ENCODE peak calls at places on chromosomes 13 and 19, in five cellular contexts. S, Y, N, V and R are unnamed samples.

GRCh38 chr19:41528106-41528505 is 47.9 kb upstream of the CEACAM21 start:
- DNase-seq in S (no peak), N (no peak), V (no peak), Y (no peak), R (no peak)

GRCh38 chr19:31338069-31338767 is 11.0 kb downstream of the TSHZ3 start:
- DNase-seq in N (peak), V (no peak), Y (no peak), S (peak), R (peak)

GRCh38 chr19:13002389-13002898 is 7.2 kb downstream of the NFIX start:
- DNase-seq in N (no peak), V (no peak), Y (no peak), S (peak), R (no peak)

GRCh38 chr13:113211774-113212173 is 2.4 kb downstream of the CUL4A start:
- DNase-seq in N (no peak), S (no peak), Y (no peak), V (no peak), R (no peak)

GRCh38 chr19:45162464-45163143 is 1.8 kb upstream of the NKPD1 start:
- DNase-seq in V (no peak), S (no peak), Y (no peak), N (no peak), R (no peak)

GRCh38 chr19:53504903-53505302 is 33.0 kb upstream of the ZNF331 start:
- DNase-seq in N (no peak), S (no peak), Y (no peak), V (no peak), R (no peak)

GRCh38 chr19:19236173-19236572 is 24.4 kb downstream of the NCAN start:
- DNase-seq in S (no peak), V (no peak), Y (no peak), N (no peak), R (no peak)

GRCh38 chr13:23020246-23020843 is 160.4 kb upstream of the SGCG start:
- DNase-seq in V (peak), N (no peak), S (peak), Y (no peak), R (peak)

GRCh38 chr19:33814181-33815165 is 17.8 kb downstream of the KCTD15 start:
- DNase-seq in V (no peak), N (no peak), S (no peak), Y (no peak), R (no peak)

GRCh38 chr13:76991432-76991795 is 467 bp upstream of the CLN5 start:
- DNase-seq in Y (no peak), N (peak), V (peak), S (peak), R (peak)

GRCh38 chr13:45242070-45242469 is 41.2 kb upstream of the KCTD4 start:
- DNase-seq in V (no peak), Y (no peak), N (no peak), S (peak), R (no peak)

GRCh38 chr19:1054102-1055027 is 12.6 kb upstream of the ARHGAP45 start:
- DNase-seq in N (no peak), V (no peak), Y (no peak), S (no peak), R (no peak)

GRCh38 chr13:49731766-49732165 is 40.5 kb upstream of the EBPL start:
- DNase-seq in S (peak), V (no peak), Y (no peak), N (no peak), R (no peak)

GRCh38 chr13:81872581-81872980 is 1531.7 kb upstream of the SPRY2 start:
- DNase-seq in Y (no peak), V (no peak), N (no peak), S (no peak), R (no peak)

GRCh38 chr13:39600766-39601165 is 2.2 kb downstream of the LHFPL6 start:
- DNase-seq in N (peak), S (peak), Y (no peak), V (no peak), R (no peak)

GRCh38 chr19:38290631-38291147 is 13.4 kb upstream of the C19orf33 start:
- DNase-seq in Y (no peak), V (no peak), N (no peak), S (peak), R (no peak)

GRCh38 chr19:17281391-17282304 is at the start of gene ANKLE1:
- DNase-seq in Y (no peak), N (no peak), S (peak), V (no peak), R (no peak)

GRCh38 chr19:1073063-1073955 is 6.3 kb downstream of the ARHGAP45 start:
- DNase-seq in V (no peak), S (no peak), Y (no peak), N (no peak), R (no peak)

GRCh38 chr13:96294930-96295657 is 205.2 kb downstream of the HS6ST3 start:
- DNase-seq in N (no peak), S (no peak), Y (no peak), V (no peak), R (no peak)

GRCh38 chr19:23116802-23117571 is at the start of gene ZNF730:
- DNase-seq in N (peak), S (peak), Y (no peak), V (no peak), R (no peak)

GRCh38 chr19:58406818-58407657 is 1.4 kb upstream of the ZNF584 start:
- DNase-seq in N (no peak), S (peak), Y (no peak), V (no peak), R (no peak)

GRCh38 chr13:44307255-44307654 is 66.4 kb upstream of the SERP2 start:
- DNase-seq in S (no peak), V (no peak), Y (no peak), N (no peak), R (no peak)

GRCh38 chr19:4717191-4717965 is 6.3 kb downstream of the DPP9 start:
- DNase-seq in S (no peak), Y (no peak), V (no peak), N (no peak), R (no peak)

GRCh38 chr19:29042450-29042849 is 170.5 kb downstream of the UQCRFS1 start:
- DNase-seq in V (no peak), N (no peak), S (no peak), Y (no peak), R (no peak)
- H3K4me3 ChIP-seq in V (no peak), N (no peak), S (no peak), Y (no peak), R (no peak)

GRCh38 chr19:6044056-6044805 is 66.1 kb downstream of the RFX2 start:
- DNase-seq in N (no peak), V (no peak), S (no peak), Y (peak), R (no peak)
- H3K4me3 ChIP-seq in N (no peak), V (no peak), S (no peak), Y (no peak), R (no peak)

DNA sequence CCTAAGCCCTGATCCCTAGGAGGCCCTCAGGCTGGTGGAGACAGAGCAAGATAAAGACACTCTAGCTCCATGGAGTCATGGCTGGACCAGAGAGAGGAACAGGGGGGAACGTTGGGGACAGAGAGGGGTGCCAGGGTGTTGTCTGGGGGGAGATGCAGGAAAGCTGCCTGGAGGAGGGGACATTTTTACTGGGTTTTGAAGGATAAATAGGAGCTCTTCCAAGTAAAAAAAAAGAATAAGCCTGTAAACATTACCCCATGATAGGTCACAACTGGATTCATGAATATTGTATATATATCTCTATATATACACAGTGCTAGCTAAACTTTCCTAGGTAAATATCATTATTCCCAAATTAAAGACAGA is 714 bp downstream of the HSH2D start:
- DNase-seq in S (no peak), N (no peak), Y (no peak), V (no peak), R (no peak)
- H3K4me3 ChIP-seq in S (no peak), N (no peak), Y (peak), V (peak), R (peak)

GRCh38 chr13:52461265-52461664 is 6.0 kb downstream of the CKAP2 start:
- DNase-seq in V (no peak), N (no peak), Y (no peak), S (no peak), R (no peak)
- H3K4me3 ChIP-seq in V (no peak), N (no peak), Y (no peak), S (no peak), R (peak)

DNA sequence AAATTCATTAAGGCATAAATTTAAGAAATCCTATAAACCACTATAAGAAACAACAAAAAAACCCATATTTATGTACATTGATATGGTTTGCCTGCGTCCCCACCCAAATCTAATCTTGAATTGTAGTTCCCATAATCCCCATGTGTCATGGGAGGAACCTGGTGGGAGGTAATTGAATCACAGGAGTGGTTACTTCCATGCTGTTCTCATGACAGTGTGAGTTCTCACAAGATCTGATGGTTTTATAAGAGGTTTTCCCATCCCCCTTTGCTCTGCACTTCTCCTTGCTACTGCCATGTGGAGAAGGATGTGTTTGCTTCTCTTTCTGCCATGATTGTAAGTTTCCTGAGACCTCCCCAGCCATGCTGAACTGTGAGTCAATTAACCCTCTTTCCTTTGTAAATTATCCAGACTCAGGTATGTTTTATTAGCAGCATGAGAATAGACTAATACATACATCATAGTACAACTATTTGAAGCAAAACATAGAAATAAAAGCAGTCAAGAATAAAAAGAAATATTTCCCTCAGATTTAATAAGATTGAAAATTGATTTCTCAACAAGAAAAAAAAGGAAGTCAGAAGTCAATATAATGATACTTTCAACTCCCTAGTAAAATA is 209.0 kb upstream of the GPC6 start:
- DNase-seq in Y (no peak), N (no peak), V (no peak), S (no peak), R (no peak)
- H3K4me3 ChIP-seq in Y (no peak), N (no peak), V (no peak), S (no peak), R (no peak)

GRCh38 chr13:40983269-40983668 is 35.8 kb downstream of the ELF1 start:
- DNase-seq in S (peak), Y (no peak), V (no peak), N (no peak), R (no peak)

GRCh38 chr13:40981949-40982348 is 37.2 kb downstream of the ELF1 start:
- DNase-seq in V (no peak), S (no peak), N (no peak), Y (no peak), R (no peak)

GRCh38 chr13:40981361-40981760 is 37.8 kb downstream of the ELF1 start:
- DNase-seq in N (no peak), V (no peak), S (no peak), Y (no peak), R (no peak)

GRCh38 chr13:40983725-40984669 is 35.1 kb downstream of the ELF1 start:
- DNase-seq in S (no peak), V (no peak), N (no peak), Y (no peak), R (no peak)

DNA sequence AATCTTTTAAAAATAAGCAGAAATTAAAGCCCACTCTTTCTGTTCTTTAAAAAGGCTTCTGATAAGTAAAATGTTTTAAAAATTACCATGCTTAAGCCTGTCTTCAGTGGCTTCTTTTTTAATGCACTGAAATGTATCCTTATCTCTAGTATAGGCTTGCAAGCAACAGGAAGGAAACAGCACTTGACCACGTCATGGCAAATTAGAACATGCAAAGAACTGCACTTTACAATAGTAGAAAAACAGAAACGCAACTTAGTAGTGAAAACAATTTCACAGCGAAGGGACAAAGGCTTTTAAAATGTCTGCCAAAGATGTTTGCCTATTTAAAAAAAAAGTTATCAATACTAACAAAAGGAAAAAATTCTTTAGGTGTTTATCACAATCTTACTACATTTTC is 36.3 kb downstream of the ELF1 start:
- DNase-seq in Y (no peak), V (peak), S (peak), N (no peak), R (peak)
- H3K4me3 ChIP-seq in Y (peak), V (peak), S (peak), N (peak), R (peak)